ENCODE peak calls at places on chromosomes 5 and 9, in six cellular contexts. H, C, D, Z, N and M are unnamed samples.

GRCh38 chr9:99011161-99011709 is 67.5 kb downstream of the COL15A1 start:
- DNase-seq in H (no peak), C (no peak), D (no peak), Z (peak), N (no peak), M (no peak)

GRCh38 chr5:92560698-92561361 is 1020.2 kb downstream of the NR2F1-AS1 start:
- DNase-seq in H (no peak), C (peak), D (no peak), Z (no peak), N (no peak), M (no peak)

GRCh38 chr5:77437194-77437593 is 54.9 kb downstream of the WDR41 start:
- DNase-seq in H (no peak), C (no peak), D (no peak), Z (peak), N (no peak), M (no peak)

GRCh38 chr5:158977642-158978041 is 122.1 kb downstream of the EBF1 start:
- DNase-seq in H (no peak), C (peak), D (no peak), Z (no peak), N (no peak), M (no peak)

GRCh38 chr9:107942870-107943269 is 453.3 kb upstream of the KLF4 start:
- DNase-seq in H (no peak), C (no peak), D (no peak), Z (no peak), N (no peak), M (no peak)

GRCh38 chr5:50800410-50800809 is 134.0 kb downstream of the PARP8 start:
- DNase-seq in H (no peak), C (no peak), D (no peak), Z (no peak), N (no peak), M (no peak)

GRCh38 chr5:17061973-17062470 is 125.9 kb upstream of the MYO10 start:
- DNase-seq in H (peak), C (no peak), D (no peak), Z (no peak), N (no peak), M (no peak)

GRCh38 chr5:173045481-173045880 is 10.7 kb upstream of the CREBRF start:
- DNase-seq in H (peak), C (no peak), D (no peak), Z (peak), N (peak), M (no peak)

GRCh38 chr5:5708367-5708919 is 286.0 kb downstream of the ICE1 start:
- DNase-seq in H (no peak), C (no peak), D (no peak), Z (no peak), N (no peak), M (no peak)

GRCh38 chr5:167207081-167207480 is 1084.4 kb upstream of the WWC1 start:
- DNase-seq in H (no peak), C (no peak), D (no peak), Z (no peak), N (no peak), M (no peak)

GRCh38 chr5:132867046-132867451 is 607 bp downstream of the UQCRQ start:
- DNase-seq in H (no peak), C (no peak), D (no peak), Z (no peak), N (no peak), M (no peak)

GRCh38 chr9:4417578-4418325 is 72.5 kb upstream of the SLC1A1 start:
- DNase-seq in H (no peak), C (no peak), D (no peak), Z (peak), N (no peak), M (no peak)

GRCh38 chr5:174311531-174312269 is 266.2 kb downstream of the NSG2 start:
- DNase-seq in H (peak), C (peak), D (peak), Z (peak), N (peak), M (peak)

GRCh38 chr5:136805466-136805865 is 440.1 kb upstream of the TRPC7 start:
- DNase-seq in H (no peak), C (no peak), D (no peak), Z (no peak), N (no peak), M (no peak)

GRCh38 chr5:178683758-178684157 is 46.7 kb downstream of the ZNF354A start:
- DNase-seq in H (no peak), C (no peak), D (no peak), Z (no peak), N (no peak), M (no peak)

GRCh38 chr5:128158342-128158741 is 74.8 kb downstream of the SLC12A2 start:
- DNase-seq in H (no peak), C (no peak), D (no peak), Z (no peak), N (no peak), M (no peak)

GRCh38 chr5:127203818-127204217 is 86.8 kb upstream of the MEGF10 start:
- DNase-seq in H (no peak), C (peak), D (no peak), Z (no peak), N (no peak), M (no peak)

GRCh38 chr9:127165096-127165495 is 42.7 kb upstream of the ANGPTL2 start:
- DNase-seq in H (no peak), C (no peak), D (no peak), Z (no peak), N (no peak), M (no peak)

GRCh38 chr5:170162631-170163321 is 57.1 kb downstream of the FOXI1 start:
- DNase-seq in H (no peak), C (no peak), D (no peak), Z (no peak), N (no peak), M (no peak)
- TF ChIP-seq CTCF in H (no peak), C (no peak), D (no peak), Z (no peak), N (no peak), M (no peak)

GRCh38 chr9:87713278-87713989 is 12.5 kb upstream of the CTSL start:
- DNase-seq in H (no peak), C (peak), D (no peak), Z (no peak), N (no peak), M (no peak)
- TF ChIP-seq CTCF in H (no peak), C (peak), D (no peak), Z (no peak), N (no peak), M (no peak)

GRCh38 chr9:132694144-132694543 is 23.9 kb downstream of the GTF3C4 start:
- DNase-seq in H (no peak), C (peak), D (no peak), Z (no peak), N (no peak), M (no peak)
- TF ChIP-seq CTCF in H (no peak), C (peak), D (no peak), Z (peak), N (peak), M (no peak)

GRCh38 chr5:45639038-45639437 is 57.1 kb downstream of the HCN1 start:
- DNase-seq in H (no peak), C (no peak), D (no peak), Z (peak), N (no peak), M (no peak)
- TF ChIP-seq CTCF in H (peak), C (no peak), D (peak), Z (no peak), N (peak), M (peak)